ENCODE peak calls at places on chromosomes 1 and 21, in ten cellular contexts. W, O, T, K, R, I, Y, A, V and Q are unnamed samples.

GRCh38 chr1:52976183-52977035 is 49.3 kb downstream of the SCP2 start:
- DNase-seq in W (no peak), O (no peak), T (no peak), K (no peak), R (no peak), I (no peak), Y (no peak), A (no peak), V (no peak), Q (no peak)

GRCh38 chr21:22115746-22116145 is 1117.5 kb downstream of the NCAM2 start:
- DNase-seq in W (no peak), O (no peak), T (no peak), K (no peak), R (no peak), I (no peak), Y (no peak), A (no peak), V (no peak), Q (no peak)

GRCh38 chr1:229843627-229844238 is 217.7 kb downstream of the URB2 start:
- DNase-seq in W (no peak), O (no peak), T (peak; percentile 13), K (no peak), R (peak; percentile 60), I (no peak), Y (peak; percentile 70), A (peak; percentile 61), V (no peak), Q (peak; percentile 72)

GRCh38 chr1:207051615-207051943 is 571 bp upstream of the YOD1 start:
- DNase-seq in W (no peak), O (no peak), T (no peak), K (no peak), R (no peak), I (no peak), Y (no peak), A (no peak), V (no peak), Q (no peak)

GRCh38 chr1:1119272-1119890 is 3.5 kb upstream of the C1orf159 start:
- DNase-seq in W (no peak), O (no peak), T (no peak), K (no peak), R (no peak), I (no peak), Y (no peak), A (peak; percentile 7), V (no peak), Q (no peak)

GRCh38 chr1:180083164-180083563 is 71.5 kb upstream of the QSOX1 start:
- DNase-seq in W (no peak), O (no peak), T (no peak), K (no peak), R (no peak), I (peak; percentile 43), Y (no peak), A (no peak), V (no peak), Q (no peak)

GRCh38 chr1:178774263-178774662 is 49.2 kb downstream of the RALGPS2 start:
- DNase-seq in W (peak; percentile 29), O (no peak), T (no peak), K (no peak), R (no peak), I (peak; percentile 28), Y (no peak), A (no peak), V (no peak), Q (no peak)

GRCh38 chr1:81802601-81803422 is 2.1 kb downstream of the ADGRL2 start:
- DNase-seq in W (peak; percentile 77), O (no peak), T (peak; percentile 82), K (peak; percentile 93), R (peak; percentile 78), I (peak; percentile 33), Y (peak; percentile 79), A (peak; percentile 33), V (peak; percentile 69), Q (peak; percentile 31)

GRCh38 chr1:203153989-203154821 is 21.4 kb downstream of the MYBPH start:
- DNase-seq in W (peak; percentile 10), O (no peak), T (no peak), K (no peak), R (no peak), I (peak; percentile 41), Y (no peak), A (no peak), V (no peak), Q (no peak)

GRCh38 chr1:49200738-49201137 is 424.0 kb upstream of the BEND5 start:
- DNase-seq in W (no peak), O (no peak), T (no peak), K (no peak), R (no peak), I (no peak), Y (no peak), A (no peak), V (no peak), Q (no peak)

DNA sequence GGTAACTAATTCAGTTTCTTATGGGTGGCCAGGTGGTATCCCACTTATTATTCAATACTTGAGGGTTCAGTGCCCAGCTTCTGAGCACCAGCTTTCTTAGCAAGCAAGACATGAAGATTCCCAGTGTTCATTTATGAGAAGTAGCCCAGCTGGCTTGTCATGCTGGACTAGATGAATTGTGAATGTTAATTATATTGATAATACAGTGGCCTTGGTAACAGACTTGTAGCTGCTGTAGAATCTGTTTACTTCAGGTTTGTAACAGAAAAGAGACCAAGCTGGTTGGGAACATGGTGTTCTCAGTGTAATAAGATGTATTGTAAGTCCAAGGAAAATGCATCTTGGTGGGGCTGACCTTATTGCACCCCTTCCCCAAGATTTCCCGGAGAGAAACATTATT is 10.1 kb downstream of the AHCYL1 start:
- DNase-seq in W (no peak), O (no peak), T (no peak), K (no peak), R (no peak), I (no peak), Y (no peak), A (no peak), V (no peak), Q (no peak)
- TF ChIP-seq CTCF in W (no peak), O (no peak), T (no peak), K (no peak), R (no peak), I (no peak), Y (no peak), A (no peak), V (no peak), Q (no peak)

DNA sequence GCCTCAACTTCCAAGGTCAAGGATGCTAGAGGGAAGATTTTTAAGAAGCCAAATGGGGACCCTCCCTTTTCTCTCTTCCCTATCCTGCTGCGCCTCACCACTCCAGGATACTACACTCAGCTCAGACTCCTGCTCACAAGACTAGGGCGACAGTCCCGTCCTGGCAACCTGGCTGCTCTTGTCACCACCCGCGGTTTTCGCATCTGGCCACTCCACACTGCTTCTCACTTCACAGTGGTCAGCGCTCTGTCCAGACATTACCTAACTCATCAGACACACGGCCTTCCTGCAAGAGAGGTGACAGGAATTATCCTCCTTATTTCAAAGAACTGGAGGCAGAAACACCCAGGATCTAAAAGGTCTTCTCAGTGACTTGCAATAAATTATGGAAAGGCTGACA is 42.1 kb downstream of the ASTN1 start:
- DNase-seq in W (no peak), O (no peak), T (no peak), K (no peak), R (no peak), I (no peak), Y (no peak), A (no peak), V (no peak), Q (no peak)
- TF ChIP-seq POLR2A in W (no peak), O (no peak), T (no peak), K (no peak), R (no peak), I (no peak), Y (no peak), A (no peak), V (no peak), Q (no peak)

DNA sequence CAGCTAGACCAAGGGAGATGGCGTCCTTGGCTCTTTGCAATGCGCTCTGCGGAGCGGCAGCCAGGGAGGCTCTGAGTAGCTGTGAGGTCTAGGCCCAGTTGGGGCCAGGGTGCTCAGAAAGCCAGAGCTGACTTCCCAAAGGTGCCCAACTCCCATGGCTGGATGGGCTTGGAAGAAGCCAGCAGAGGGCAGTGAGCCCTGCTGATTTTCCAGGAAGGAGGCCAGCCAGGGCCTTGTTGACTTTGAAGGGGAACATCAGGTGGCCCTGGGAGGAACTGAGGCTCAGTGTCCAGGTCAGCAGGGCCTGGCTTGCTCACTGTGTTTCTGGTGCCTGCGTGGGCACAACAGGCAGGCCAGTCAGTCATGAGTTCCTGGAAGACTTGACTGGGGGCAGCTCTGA is 27.1 kb downstream of the CDCP2 start:
- DNase-seq in W (peak; percentile 55), O (no peak), T (peak; percentile 77), K (no peak), R (no peak), I (peak; percentile 26), Y (peak; percentile 52), A (peak; percentile 24), V (peak; percentile 63), Q (no peak)
- TF ChIP-seq CTCF in W (no peak), O (no peak), T (peak; percentile 56), K (no peak), R (no peak), I (peak; percentile 45), Y (peak; percentile 41), A (peak; percentile 12), V (peak; percentile 12), Q (peak; percentile 26)

GRCh38 chr21:45327458-45328197 is 39.9 kb upstream of the POFUT2 start:
- DNase-seq in W (no peak), O (no peak), T (no peak), K (no peak), R (no peak), I (no peak), Y (peak; percentile 8), A (no peak), V (no peak), Q (no peak)
- TF ChIP-seq POLR2A in W (no peak), O (no peak), T (no peak), K (no peak), R (no peak), I (no peak), Y (no peak), A (no peak), V (no peak), Q (no peak)

DNA sequence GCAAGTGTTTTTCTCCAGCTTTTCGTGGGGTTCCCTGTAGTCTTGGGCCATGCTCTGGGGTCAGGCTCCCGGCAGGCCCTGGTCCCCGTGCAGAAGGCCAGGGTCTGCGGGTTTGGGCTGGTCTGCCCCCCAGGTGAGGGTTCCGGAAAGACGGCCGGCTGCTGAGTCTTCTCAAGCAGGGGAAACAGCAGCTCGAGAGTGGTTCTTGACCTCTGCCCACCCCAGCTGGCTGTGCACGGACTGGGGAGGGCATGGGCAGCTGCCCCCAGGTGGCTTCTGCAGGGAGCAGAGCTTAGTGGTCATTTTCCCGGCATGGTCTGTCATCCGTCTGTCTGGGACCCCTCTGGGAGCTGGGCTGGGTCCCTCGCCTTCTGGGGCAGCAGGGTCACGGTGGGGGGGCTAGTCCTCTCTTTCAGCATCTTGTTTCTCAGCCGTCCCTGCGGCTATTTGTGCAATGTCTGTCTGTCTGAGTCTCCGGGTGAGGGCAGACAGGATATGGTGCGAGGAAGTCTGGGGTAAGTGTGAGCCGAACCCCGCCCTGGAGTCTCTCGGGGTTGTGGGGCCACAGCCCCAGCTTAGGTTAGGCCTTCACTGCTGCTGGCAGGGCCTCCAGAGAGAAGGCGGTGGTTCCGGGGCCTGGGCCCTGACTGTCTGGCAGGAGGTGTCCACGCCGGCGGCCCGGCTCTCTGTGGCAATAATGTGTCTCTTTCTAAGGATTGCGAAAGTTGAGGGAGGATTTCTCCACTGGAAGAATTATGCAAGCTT is 6.1 kb downstream of the SKI start:
- DNase-seq in W (peak; percentile 47), O (no peak), T (peak; percentile 82), K (peak; percentile 98), R (peak; percentile 93), I (peak; percentile 87), Y (peak; percentile 95), A (peak; percentile 81), V (peak; percentile 77), Q (peak; percentile 89)
- TF ChIP-seq CTCF in W (no peak), O (no peak), T (no peak), K (no peak), R (no peak), I (no peak), Y (no peak), A (no peak), V (no peak), Q (no peak)